ENCODE peak calls at places on chromosomes 3 and 15, in seven cellular contexts. M is H1, P is transverse colon, I is endothelial cell of umbilical vein, L is HepG2, B is GM23338, V is breast epithelium. Q is an unnamed sample. For H3K4me1, the result is how much of the 10 kb centered on the place peaks cover.

GRCh38 chr15:44536298-44536961 is 517 bp upstream of the EIF3J start:
- DNase-seq in B (peak), P (peak), V (peak), L (peak), I (peak), M (peak), Q (peak)

GRCh38 chr3:13018039-13018431 is 55.2 kb downstream of the IQSEC1 start:
- DNase-seq in V (peak), L (no peak), B (no peak), P (peak), M (no peak), I (no peak), Q (no peak)

GRCh38 chr3:14453841-14454630 is 51.6 kb downstream of the SLC6A6 start:
- DNase-seq in V (no peak), M (no peak), L (no peak), B (no peak), P (no peak), I (no peak), Q (no peak)

GRCh38 chr3:183664913-183665381 is 29.5 kb downstream of the KLHL24 start:
- DNase-seq in B (no peak), V (no peak), I (peak), L (no peak), P (no peak), M (no peak), Q (no peak)

GRCh38 chr3:181581651-181582050 is 130.1 kb upstream of the SOX2 start:
- DNase-seq in L (no peak), V (no peak), P (no peak), M (no peak), I (no peak), B (peak), Q (no peak)

GRCh38 chr15:39336926-39337325 is 244.0 kb upstream of the THBS1 start:
- DNase-seq in B (no peak), V (no peak), L (no peak), M (no peak), I (no peak), P (no peak), Q (no peak)

GRCh38 chr15:80760971-80761370 is 18.2 kb upstream of the CEMIP start:
- DNase-seq in P (no peak), B (no peak), V (no peak), I (no peak), L (no peak), M (no peak), Q (no peak)

GRCh38 chr3:101676219-101676764 is 640 bp downstream of the ZBTB11 start:
- DNase-seq in M (peak), L (peak), V (peak), B (peak), I (peak), P (peak), Q (peak)

GRCh38 chr15:101206173-101206572 is 45.7 kb downstream of the CHSY1 start:
- DNase-seq in V (no peak), L (no peak), M (no peak), P (no peak), B (no peak), I (no peak), Q (no peak)

GRCh38 chr15:48380183-48380582 is 49.0 kb downstream of the DUT start:
- DNase-seq in B (no peak), L (no peak), P (no peak), V (no peak), M (no peak), I (no peak), Q (no peak)

GRCh38 chr15:90104551-90104950 is 2.3 kb upstream of the IDH2 start:
- DNase-seq in P (peak), V (peak), B (no peak), M (no peak), L (no peak), I (no peak), Q (peak)

GRCh38 chr3:9416139-9416780 is 18.8 kb downstream of the SETD5 start:
- DNase-seq in I (no peak), P (no peak), V (no peak), B (no peak), L (no peak), M (no peak), Q (no peak)

GRCh38 chr15:101398247-101398646 is 91.3 kb downstream of the PCSK6 start:
- DNase-seq in I (no peak), L (no peak), B (no peak), M (no peak), P (no peak), V (no peak), Q (peak)

GRCh38 chr3:125381743-125382142 is 6.6 kb upstream of the ZNF148 start:
- DNase-seq in P (no peak), M (no peak), B (no peak), V (no peak), L (no peak), I (peak), Q (no peak)

GRCh38 chr3:16316396-16316795 is 51.4 kb downstream of the OXNAD1 start:
- DNase-seq in B (no peak), P (no peak), V (no peak), L (no peak), M (no peak), I (no peak), Q (no peak)

GRCh38 chr3:87191175-87191574 is 35.9 kb upstream of the CHMP2B start:
- DNase-seq in B (no peak), M (no peak), V (no peak), L (no peak), P (no peak), I (peak), Q (no peak)

GRCh38 chr3:123997543-123997942 is 5.6 kb upstream of the ROPN1 start:
- DNase-seq in V (no peak), I (no peak), M (no peak), P (no peak), B (no peak), L (no peak), Q (no peak)

DNA sequence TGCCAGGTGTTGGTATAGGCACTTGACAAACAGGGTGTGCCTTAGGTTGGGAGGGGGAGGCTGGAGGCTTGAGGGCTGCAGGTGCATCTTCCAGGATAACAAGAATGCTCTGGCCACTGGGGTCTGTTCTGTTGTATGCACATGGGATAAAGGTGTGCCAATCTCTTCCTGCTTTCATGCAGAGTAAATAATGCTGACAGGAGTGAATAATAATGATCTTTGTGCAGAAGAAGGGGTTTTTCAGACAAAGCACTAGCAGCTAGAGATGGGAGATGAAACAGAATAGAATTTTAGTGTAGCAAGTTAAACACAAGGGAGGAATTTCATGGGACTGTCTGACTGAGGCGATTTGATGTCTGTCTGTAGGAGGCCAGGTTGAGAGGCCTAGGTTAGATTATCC is 1.9 kb upstream of the ROPN1 start:
- DNase-seq in V (no peak), B (no peak), I (no peak), L (no peak), M (no peak), P (no peak), Q (no peak)
- TF ChIP-seq POLR2AphosphoS5 in V (no peak), B (no peak), I (no peak), L (no peak), M (no peak), P (no peak), Q (no peak)

DNA sequence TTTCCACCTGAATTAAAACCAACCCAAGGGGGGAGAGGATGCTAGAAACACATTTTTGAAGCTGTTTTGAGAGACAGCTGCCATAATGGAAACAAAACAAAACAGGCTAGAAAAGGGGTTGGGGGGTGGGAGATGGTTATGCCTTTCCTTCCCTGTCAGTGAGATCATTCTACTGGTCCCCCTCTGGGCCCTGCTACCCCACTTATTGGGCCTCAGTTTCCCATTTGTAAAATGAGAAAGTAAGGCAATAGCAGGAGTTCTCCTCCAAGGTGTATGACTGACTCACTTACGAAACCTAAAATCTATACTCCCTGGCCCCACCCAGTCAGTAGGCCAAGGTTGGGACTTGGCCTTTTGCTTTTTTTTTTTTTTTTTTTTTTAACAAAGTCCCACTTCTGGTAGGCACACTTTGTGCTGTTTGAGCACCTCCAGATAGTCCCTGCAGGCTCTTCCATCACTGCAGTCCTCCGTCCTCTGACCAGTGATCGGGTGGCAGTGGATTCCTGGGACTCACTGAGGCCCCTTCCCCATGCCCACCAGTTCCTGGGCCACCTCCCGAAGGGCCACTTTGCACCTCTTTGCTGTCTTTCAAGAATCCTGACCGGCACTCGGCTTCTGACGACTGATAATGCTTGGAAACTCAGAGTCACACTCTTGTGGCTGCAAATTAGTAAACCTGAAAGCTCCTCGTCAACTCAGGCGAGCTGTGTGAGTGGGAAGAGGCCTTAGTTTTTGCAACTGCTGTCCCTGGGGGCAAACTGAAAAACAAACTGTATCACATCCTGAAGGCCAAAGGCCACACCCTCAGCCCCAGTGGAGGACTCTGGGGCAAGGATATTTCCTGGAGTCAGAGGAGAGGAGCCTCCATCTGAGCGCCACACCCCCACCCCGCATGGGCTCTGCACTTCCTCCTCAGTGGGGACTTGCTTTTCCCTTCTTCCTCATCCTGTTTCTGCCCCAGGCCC is 6.7 kb upstream of the PSTPIP1 start:
- DNase-seq in I (no peak), M (no peak), V (no peak), P (peak), L (no peak), B (no peak), Q (no peak)
- H3K4me1 ChIP-seq in I (under half), M (under half), V (under half), P (under half), L (under half), B (under half), Q (under half)

GRCh38 chr3:54530091-54530490 is 397.8 kb downstream of the LRTM1 start:
- DNase-seq in V (no peak), L (no peak), I (no peak), P (no peak), M (no peak), B (no peak), Q (no peak)
- TF ChIP-seq CTCF in V (no peak), L (no peak), I (no peak), P (no peak), M (no peak), B (no peak), Q (no peak)

GRCh38 chr3:98877132-98877531 is 24.4 kb downstream of the DCBLD2 start:
- DNase-seq in P (no peak), V (no peak), B (no peak), L (no peak), I (no peak), M (no peak), Q (no peak)

GRCh38 chr3:98874602-98875249 is 26.8 kb downstream of the DCBLD2 start:
- DNase-seq in L (no peak), P (no peak), I (no peak), V (no peak), M (no peak), B (no peak), Q (no peak)

GRCh38 chr3:98875535-98875934 is 26.0 kb downstream of the DCBLD2 start:
- DNase-seq in B (no peak), L (peak), V (no peak), M (no peak), I (no peak), P (no peak), Q (no peak)
- TF ChIP-seq POLR2AphosphoS5 in B (no peak), L (no peak), V (no peak), M (no peak), I (no peak), P (no peak), Q (no peak)

GRCh38 chr15:66834863-66835557 is 133.0 kb downstream of the SMAD6 start:
- DNase-seq in I (no peak), B (peak), V (no peak), L (no peak), M (no peak), P (no peak), Q (no peak)

GRCh38 chr15:66835558-66835878 is 133.5 kb downstream of the SMAD6 start:
- DNase-seq in I (no peak), M (no peak), V (no peak), L (no peak), P (no peak), B (no peak), Q (no peak)

GRCh38 chr15:66832679-66833078 is 130.6 kb downstream of the SMAD6 start:
- DNase-seq in L (no peak), B (no peak), M (no peak), P (no peak), I (no peak), V (no peak), Q (no peak)

GRCh38 chr15:66833372-66833771 is 131.3 kb downstream of the SMAD6 start:
- DNase-seq in B (no peak), M (no peak), V (no peak), I (no peak), L (no peak), P (no peak), Q (no peak)

DNA sequence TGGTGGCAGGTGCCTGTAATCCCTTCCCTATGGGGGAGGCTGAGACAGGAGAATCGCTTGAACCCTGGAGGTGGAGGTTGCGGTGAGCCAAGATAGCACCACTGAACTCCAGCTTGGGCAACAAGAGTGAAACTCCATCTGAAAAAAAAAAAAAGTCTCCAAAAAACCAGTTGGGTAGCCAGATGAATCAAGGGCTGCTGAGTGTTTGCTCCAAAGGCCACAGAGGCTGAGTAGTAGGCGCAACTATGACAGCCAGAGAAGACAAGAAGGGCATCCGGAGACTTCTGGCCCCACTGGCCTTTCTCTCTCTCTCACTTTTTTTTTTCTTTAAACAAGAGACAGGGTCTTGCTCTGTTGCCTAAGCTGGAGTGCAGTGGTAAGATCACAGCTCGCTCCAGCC is 131.8 kb downstream of the SMAD6 start:
- DNase-seq in I (no peak), P (no peak), B (no peak), M (no peak), V (no peak), L (no peak), Q (no peak)
- H3K4me1 ChIP-seq in I (under half), P (under half), B (under half), M (under half), V (under half), L (under half), Q (under half)

GRCh38 chr3:177538064-177538742 is 340.9 kb upstream of the TBL1XR1 start:
- DNase-seq in V (no peak), M (no peak), I (peak), P (no peak), B (peak), L (no peak), Q (no peak)

GRCh38 chr3:177530908-177531307 is 333.6 kb upstream of the TBL1XR1 start:
- DNase-seq in M (no peak), B (no peak), L (no peak), V (no peak), I (no peak), P (no peak), Q (no peak)

GRCh38 chr3:177537612-177538011 is 340.3 kb upstream of the TBL1XR1 start:
- DNase-seq in I (no peak), B (no peak), P (no peak), M (no peak), V (no peak), L (no peak), Q (no peak)

GRCh38 chr3:177538743-177539730 is 341.8 kb upstream of the TBL1XR1 start:
- DNase-seq in B (no peak), P (no peak), L (peak), V (no peak), I (peak), M (no peak), Q (peak)

DNA sequence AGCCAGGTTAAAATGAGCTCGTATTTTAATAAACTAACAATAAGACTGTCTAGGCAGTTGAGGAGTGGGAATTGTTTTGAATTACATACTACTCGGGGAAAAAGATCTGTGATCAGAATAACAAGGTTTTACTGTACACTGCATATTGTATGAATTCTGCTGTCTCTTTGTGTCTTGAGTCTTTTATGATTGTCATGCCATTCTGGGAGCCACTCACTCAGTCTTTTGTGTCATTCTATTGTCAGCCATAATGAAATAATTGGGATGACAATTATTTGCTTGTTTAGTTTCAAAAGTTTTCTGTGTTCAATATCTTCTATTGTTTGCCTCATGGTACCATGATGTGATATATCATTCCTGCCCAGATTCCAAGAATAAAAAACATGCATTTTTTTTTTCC is 339.6 kb upstream of the TBL1XR1 start:
- DNase-seq in V (no peak), M (no peak), I (no peak), L (no peak), P (no peak), B (no peak), Q (no peak)
- TF ChIP-seq CTCF in V (no peak), M (no peak), I (no peak), L (no peak), P (no peak), B (no peak), Q (no peak)

DNA sequence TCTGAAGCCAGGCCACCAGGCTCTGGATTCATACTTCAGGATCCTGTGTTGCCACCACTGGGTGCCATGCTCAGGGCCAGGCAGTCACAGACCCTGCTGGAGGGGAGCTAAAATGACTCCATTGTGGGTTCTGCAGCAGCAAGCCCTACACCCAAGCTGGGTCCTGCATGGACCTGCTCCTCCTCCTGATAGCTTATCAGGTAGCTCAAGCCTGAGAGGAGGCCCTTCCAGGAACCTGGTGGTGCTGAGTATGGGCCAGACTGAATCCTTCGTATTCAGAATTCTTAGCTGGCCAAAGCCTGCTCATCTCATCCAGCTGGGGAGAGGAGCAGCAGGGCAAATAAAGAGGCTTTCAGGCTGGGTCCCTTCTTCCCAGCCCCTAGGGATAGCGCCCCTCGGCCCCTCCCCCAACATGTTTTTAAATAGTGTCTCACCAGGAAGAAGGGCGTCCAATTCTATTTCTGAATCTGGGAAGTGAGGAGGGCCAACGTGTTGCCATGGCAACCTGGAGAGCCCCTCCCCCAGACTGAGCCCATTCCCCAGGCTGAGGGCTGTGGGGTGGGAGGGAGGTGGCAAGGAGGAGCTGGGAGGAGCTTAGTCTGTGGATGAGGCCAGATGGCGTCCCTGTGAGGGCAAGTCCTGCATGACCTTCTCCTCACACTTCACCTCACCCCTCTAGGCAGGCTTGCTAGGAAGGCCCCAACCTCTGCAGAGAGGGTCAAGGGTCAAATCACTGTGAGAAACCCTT is 11.0 kb upstream of the CAMKV start:
- DNase-seq in L (no peak), M (no peak), B (peak), P (no peak), I (no peak), V (no peak), Q (no peak)
- TF ChIP-seq POLR2AphosphoS5 in L (no peak), M (no peak), B (no peak), P (no peak), I (no peak), V (no peak), Q (no peak)

GRCh38 chr3:46996689-46997452 is 17.4 kb downstream of the NBEAL2 start:
- DNase-seq in B (no peak), V (no peak), I (no peak), P (no peak), L (no peak), M (no peak), Q (no peak)
- H3K4me1 ChIP-seq in B (under half), V (under half), I (under half), P (under half), L (under half), M (under half), Q (under half)

DNA sequence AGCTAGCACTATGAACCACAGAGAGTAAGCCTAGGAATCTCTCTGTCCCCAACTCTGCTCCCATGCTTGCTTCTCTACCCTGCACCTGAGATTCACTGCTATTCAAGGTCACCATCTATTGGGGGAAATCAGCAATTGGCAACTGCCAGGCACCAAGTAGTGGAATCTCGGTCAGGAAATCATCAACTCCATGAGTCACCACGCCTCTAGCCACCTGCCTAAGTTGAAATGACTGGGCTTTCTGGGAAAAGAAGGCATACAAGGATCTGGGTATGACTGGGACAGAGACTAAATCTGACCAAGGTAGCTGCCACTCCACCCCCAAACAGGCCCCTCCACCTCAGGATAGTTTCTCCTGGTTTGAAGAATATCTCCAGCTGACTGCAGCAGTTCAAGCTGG is 464.1 kb upstream of the CBLB start:
- DNase-seq in V (no peak), P (no peak), B (peak), I (no peak), M (no peak), L (no peak), Q (no peak)
- TF ChIP-seq CTCF in V (no peak), P (no peak), B (peak), I (no peak), M (no peak), L (no peak), Q (no peak)

Q was measured in prostate gland.